ENCODE peak calls at places on chromosomes 4 and X, in four cellular contexts. One of them, this sample, is unnamed.

GRCh38 chr4:139817657-139818452 is 152.2 kb downstream of the MGST2 start:
- DNase-seq in stimulated activated CD4-positive, alpha-beta T cell treated with anti-CD3 and anti-CD28 coated beads, Interleukin-1b, Interleukin-23, amount 100 ng/mL, for 4 hours: no peak
- DNase-seq in frontal cortex: no peak
- DNase-seq in AG09309: no peak
- DNase-seq in this sample: no peak

GRCh38 chr4:152590179-152591031 is 54.5 kb upstream of the FBXW7 start:
- DNase-seq in stimulated activated CD4-positive, alpha-beta T cell treated with anti-CD3 and anti-CD28 coated beads, Interleukin-1b, Interleukin-23, amount 100 ng/mL, for 4 hours: no peak
- DNase-seq in AG09309: peak
- DNase-seq in frontal cortex: no peak
- DNase-seq in this sample: peak

GRCh38 chr4:73761856-73762255 is 21.5 kb downstream of the CXCL8 start:
- DNase-seq in AG09309: no peak
- DNase-seq in frontal cortex: no peak
- DNase-seq in stimulated activated CD4-positive, alpha-beta T cell treated with anti-CD3 and anti-CD28 coated beads, Interleukin-1b, Interleukin-23, amount 100 ng/mL, for 4 hours: no peak
- DNase-seq in this sample: no peak

GRCh38 chrX:111349098-111349497 is 62.9 kb downstream of the DCX start:
- DNase-seq in AG09309: no peak
- DNase-seq in frontal cortex: no peak
- DNase-seq in stimulated activated CD4-positive, alpha-beta T cell treated with anti-CD3 and anti-CD28 coated beads, Interleukin-1b, Interleukin-23, amount 100 ng/mL, for 4 hours: no peak
- DNase-seq in this sample: no peak

GRCh38 chr4:147678796-147679549 is 5.0 kb downstream of the PRMT9 start:
- DNase-seq in AG09309: no peak
- DNase-seq in stimulated activated CD4-positive, alpha-beta T cell treated with anti-CD3 and anti-CD28 coated beads, Interleukin-1b, Interleukin-23, amount 100 ng/mL, for 4 hours: no peak
- DNase-seq in frontal cortex: no peak
- DNase-seq in this sample: no peak

GRCh38 chr4:76823516-76823915 is 74.4 kb downstream of the SOWAHB start:
- DNase-seq in AG09309: no peak
- DNase-seq in frontal cortex: no peak
- DNase-seq in stimulated activated CD4-positive, alpha-beta T cell treated with anti-CD3 and anti-CD28 coated beads, Interleukin-1b, Interleukin-23, amount 100 ng/mL, for 4 hours: no peak
- DNase-seq in this sample: no peak

GRCh38 chr4:1022739-1023066 is 11.3 kb downstream of the FGFRL1 start:
- DNase-seq in stimulated activated CD4-positive, alpha-beta T cell treated with anti-CD3 and anti-CD28 coated beads, Interleukin-1b, Interleukin-23, amount 100 ng/mL, for 4 hours: no peak
- DNase-seq in frontal cortex: no peak
- DNase-seq in AG09309: no peak
- DNase-seq in this sample: no peak

GRCh38 chr4:171025323-171025722 is 787.9 kb upstream of the GALNTL6 start:
- DNase-seq in frontal cortex: no peak
- DNase-seq in stimulated activated CD4-positive, alpha-beta T cell treated with anti-CD3 and anti-CD28 coated beads, Interleukin-1b, Interleukin-23, amount 100 ng/mL, for 4 hours: no peak
- DNase-seq in AG09309: no peak
- DNase-seq in this sample: no peak

GRCh38 chrX:55867254-55867653 is 149.7 kb downstream of the RRAGB start:
- DNase-seq in stimulated activated CD4-positive, alpha-beta T cell treated with anti-CD3 and anti-CD28 coated beads, Interleukin-1b, Interleukin-23, amount 100 ng/mL, for 4 hours: no peak
- DNase-seq in AG09309: no peak
- DNase-seq in frontal cortex: no peak
- DNase-seq in this sample: no peak

GRCh38 chr4:87975466-87975865 is at the start of gene SPP1:
- DNase-seq in AG09309: no peak
- DNase-seq in stimulated activated CD4-positive, alpha-beta T cell treated with anti-CD3 and anti-CD28 coated beads, Interleukin-1b, Interleukin-23, amount 100 ng/mL, for 4 hours: no peak
- DNase-seq in frontal cortex: no peak
- DNase-seq in this sample: no peak

GRCh38 chrX:153828723-153829548 is 1.4 kb downstream of the PDZD4 start:
- DNase-seq in frontal cortex: peak
- DNase-seq in AG09309: no peak
- DNase-seq in stimulated activated CD4-positive, alpha-beta T cell treated with anti-CD3 and anti-CD28 coated beads, Interleukin-1b, Interleukin-23, amount 100 ng/mL, for 4 hours: no peak
- DNase-seq in this sample: no peak

GRCh38 chr4:53959373-53959772 is 105.0 kb downstream of the CHIC2 start:
- DNase-seq in frontal cortex: no peak
- DNase-seq in stimulated activated CD4-positive, alpha-beta T cell treated with anti-CD3 and anti-CD28 coated beads, Interleukin-1b, Interleukin-23, amount 100 ng/mL, for 4 hours: no peak
- DNase-seq in AG09309: no peak
- DNase-seq in this sample: no peak

GRCh38 chr4:107155366-107155765 is 119.3 kb upstream of the DKK2 start:
- DNase-seq in stimulated activated CD4-positive, alpha-beta T cell treated with anti-CD3 and anti-CD28 coated beads, Interleukin-1b, Interleukin-23, amount 100 ng/mL, for 4 hours: no peak
- DNase-seq in AG09309: no peak
- DNase-seq in frontal cortex: no peak
- DNase-seq in this sample: no peak

GRCh38 chrX:42096262-42096939 is 173.0 kb upstream of the CASK start:
- DNase-seq in AG09309: peak
- DNase-seq in frontal cortex: no peak
- DNase-seq in stimulated activated CD4-positive, alpha-beta T cell treated with anti-CD3 and anti-CD28 coated beads, Interleukin-1b, Interleukin-23, amount 100 ng/mL, for 4 hours: no peak
- DNase-seq in this sample: no peak

GRCh38 chrX:39309018-39309620 is 507.9 kb downstream of the MID1IP1 start:
- DNase-seq in frontal cortex: no peak
- DNase-seq in stimulated activated CD4-positive, alpha-beta T cell treated with anti-CD3 and anti-CD28 coated beads, Interleukin-1b, Interleukin-23, amount 100 ng/mL, for 4 hours: peak
- DNase-seq in AG09309: no peak
- DNase-seq in this sample: no peak

GRCh38 chrX:153659268-153659667 is 12.3 kb downstream of the DUSP9 start:
- DNase-seq in AG09309: no peak
- DNase-seq in frontal cortex: no peak
- DNase-seq in stimulated activated CD4-positive, alpha-beta T cell treated with anti-CD3 and anti-CD28 coated beads, Interleukin-1b, Interleukin-23, amount 100 ng/mL, for 4 hours: no peak
- DNase-seq in this sample: no peak

GRCh38 chr4:187020681-187021080 is 297.0 kb upstream of the FAT1 start:
- DNase-seq in frontal cortex: no peak
- DNase-seq in AG09309: no peak
- DNase-seq in stimulated activated CD4-positive, alpha-beta T cell treated with anti-CD3 and anti-CD28 coated beads, Interleukin-1b, Interleukin-23, amount 100 ng/mL, for 4 hours: no peak
- DNase-seq in this sample: no peak

GRCh38 chrX:153924149-153924861 is 1.8 kb downstream of the ARHGAP4 start:
- DNase-seq in AG09309: no peak
- DNase-seq in frontal cortex: peak
- DNase-seq in stimulated activated CD4-positive, alpha-beta T cell treated with anti-CD3 and anti-CD28 coated beads, Interleukin-1b, Interleukin-23, amount 100 ng/mL, for 4 hours: no peak
- DNase-seq in this sample: peak

GRCh38 chrX:46607916-46608315 is 34.4 kb downstream of the CHST7 start:
- DNase-seq in frontal cortex: no peak
- DNase-seq in AG09309: no peak
- DNase-seq in stimulated activated CD4-positive, alpha-beta T cell treated with anti-CD3 and anti-CD28 coated beads, Interleukin-1b, Interleukin-23, amount 100 ng/mL, for 4 hours: no peak
- DNase-seq in this sample: no peak

GRCh38 chrX:9340619-9341304 is 124.1 kb upstream of the TBL1X start:
- DNase-seq in frontal cortex: no peak
- DNase-seq in AG09309: no peak
- DNase-seq in stimulated activated CD4-positive, alpha-beta T cell treated with anti-CD3 and anti-CD28 coated beads, Interleukin-1b, Interleukin-23, amount 100 ng/mL, for 4 hours: no peak
- DNase-seq in this sample: peak

GRCh38 chr4:52917836-52918235 is 55.7 kb downstream of the RASL11B start:
- DNase-seq in frontal cortex: no peak
- DNase-seq in AG09309: no peak
- DNase-seq in stimulated activated CD4-positive, alpha-beta T cell treated with anti-CD3 and anti-CD28 coated beads, Interleukin-1b, Interleukin-23, amount 100 ng/mL, for 4 hours: no peak
- DNase-seq in this sample: no peak

GRCh38 chrX:37690123-37690522 is 4.5 kb downstream of the XK start:
- DNase-seq in stimulated activated CD4-positive, alpha-beta T cell treated with anti-CD3 and anti-CD28 coated beads, Interleukin-1b, Interleukin-23, amount 100 ng/mL, for 4 hours: no peak
- DNase-seq in frontal cortex: no peak
- DNase-seq in AG09309: no peak
- DNase-seq in this sample: no peak

GRCh38 chrX:24371391-24371972 is 11.0 kb downstream of the SUPT20HL1 start:
- DNase-seq in AG09309: no peak
- DNase-seq in frontal cortex: peak
- DNase-seq in stimulated activated CD4-positive, alpha-beta T cell treated with anti-CD3 and anti-CD28 coated beads, Interleukin-1b, Interleukin-23, amount 100 ng/mL, for 4 hours: peak
- DNase-seq in this sample: peak

GRCh38 chr4:100076753-100077152 is 113.5 kb downstream of the DDIT4L start:
- DNase-seq in stimulated activated CD4-positive, alpha-beta T cell treated with anti-CD3 and anti-CD28 coated beads, Interleukin-1b, Interleukin-23, amount 100 ng/mL, for 4 hours: no peak
- DNase-seq in frontal cortex: no peak
- DNase-seq in AG09309: no peak
- DNase-seq in this sample: no peak

GRCh38 chr4:97912151-97912550 is 231.1 kb downstream of the STPG2 start:
- DNase-seq in AG09309: no peak
- DNase-seq in frontal cortex: no peak
- DNase-seq in stimulated activated CD4-positive, alpha-beta T cell treated with anti-CD3 and anti-CD28 coated beads, Interleukin-1b, Interleukin-23, amount 100 ng/mL, for 4 hours: no peak
- DNase-seq in this sample: no peak